ENCODE peak calls at places on chromosomes 6 and 20, in eight cellular contexts. T is upper lobe of right lung, N is IMR-90, Q is endothelial cell of umbilical vein, S is A549, L is fibroblast of lung, M is cardiac muscle cell, K is keratinocyte. J is an unnamed sample. For H3K4me1, the result is how much of the 10 kb centered on the place peaks cover.

GRCh38 chr6:30679765-30680535 is 6.5 kb downstream of the PPP1R18 start:
- DNase-seq in T (no peak), N (no peak), Q (no peak), S (no peak), L (no peak), M (no peak), K (no peak), J (no peak)

GRCh38 chr6:33854572-33855030 is 50.8 kb upstream of the MLN start:
- DNase-seq in T (no peak), N (no peak), Q (peak), S (no peak), L (no peak), M (no peak), K (no peak), J (no peak)

GRCh38 chr20:50467618-50468373 is 42.4 kb upstream of the PTPN1 start:
- DNase-seq in T (no peak), N (peak), Q (peak), S (peak), L (peak), M (peak), K (no peak), J (peak)

GRCh38 chr20:62370115-62370806 is 3.1 kb upstream of the LAMA5 start:
- DNase-seq in T (no peak), N (peak), Q (no peak), S (peak), L (peak), M (no peak), K (no peak), J (no peak)

GRCh38 chr6:89413006-89413400 is 930 bp upstream of the RRAGD start:
- DNase-seq in T (no peak), N (no peak), Q (no peak), S (no peak), L (no peak), M (no peak), K (no peak), J (no peak)

GRCh38 chr6:158653577-158654354 is 3.9 kb downstream of the SYTL3 start:
- DNase-seq in T (peak), N (peak), Q (no peak), S (no peak), L (peak), M (peak), K (no peak), J (peak)

GRCh38 chr6:116447496-116448011 is 13.6 kb upstream of the CALHM6 start:
- DNase-seq in T (no peak), N (peak), Q (no peak), S (peak), L (peak), M (no peak), K (no peak), J (no peak)

GRCh38 chr6:113328886-113329381 is 528.2 kb upstream of the MARCKS start:
- DNase-seq in T (no peak), N (peak), Q (no peak), S (no peak), L (peak), M (no peak), K (no peak), J (no peak)

GRCh38 chr6:169785566-169785965 is 34.1 kb downstream of the ERMARD start:
- DNase-seq in T (no peak), N (no peak), Q (no peak), S (no peak), L (no peak), M (no peak), K (no peak), J (peak)

GRCh38 chr6:116144590-116144989 is 18.7 kb upstream of the COL10A1 start:
- DNase-seq in T (no peak), N (peak), Q (no peak), S (no peak), L (peak), M (no peak), K (no peak), J (no peak)

GRCh38 chr20:50762435-50763201 is 31.2 kb downstream of the PARD6B start:
- DNase-seq in T (peak), N (peak), Q (no peak), S (peak), L (peak), M (no peak), K (no peak), J (no peak)

GRCh38 chr6:154247119-154247814 is 109.3 kb downstream of the IPCEF1 start:
- DNase-seq in T (no peak), N (no peak), Q (peak), S (no peak), L (no peak), M (peak), K (no peak), J (peak)

DNA sequence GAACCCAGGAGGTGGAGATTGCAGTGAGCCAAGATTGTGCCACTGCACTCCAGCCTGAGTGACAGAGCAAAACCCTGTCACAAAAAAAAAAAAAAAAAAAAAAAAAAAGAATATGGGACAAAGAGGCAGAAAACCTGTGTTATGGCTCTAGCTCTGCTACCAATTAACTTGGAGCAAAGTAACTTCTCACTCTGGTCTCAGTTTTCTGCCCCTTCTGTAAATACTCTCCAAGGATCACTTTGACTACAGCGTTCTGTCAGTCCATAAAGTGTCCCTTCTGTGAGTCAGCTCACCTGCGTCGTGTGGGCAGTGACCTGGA is 24.6 kb downstream of the C6orf132 start:
- DNase-seq in T (no peak), N (no peak), Q (no peak), S (no peak), L (no peak), M (no peak), K (no peak), J (no peak)
- H3K4me1 ChIP-seq in T (under half), N (under half), Q (under half), S (half or more), L (under half), M (under half), K (under half), J (under half)

GRCh38 chr6:149160943-149161342 is 156.6 kb upstream of the TAB2 start:
- DNase-seq in T (no peak), N (no peak), Q (no peak), S (no peak), L (no peak), M (no peak), K (no peak), J (no peak)
- TF ChIP-seq CTCF in T (no peak), N (no peak), Q (no peak), S (no peak), L (no peak), M (no peak), K (no peak), J (no peak)

GRCh38 chr20:32820000-32820697 is 395 bp downstream of the MAPRE1 start:
- DNase-seq in T (peak), N (peak), Q (peak), S (peak), L (peak), M (peak), K (no peak), J (peak)

GRCh38 chr20:32823078-32823477 is 3.3 kb downstream of the MAPRE1 start:
- DNase-seq in T (no peak), N (peak), Q (no peak), S (peak), L (peak), M (peak), K (peak), J (no peak)

GRCh38 chr20:32823737-32824588 is 4.2 kb downstream of the MAPRE1 start:
- DNase-seq in T (no peak), N (peak), Q (no peak), S (no peak), L (peak), M (no peak), K (no peak), J (no peak)

GRCh38 chr20:32820698-32821378 is 1.1 kb downstream of the MAPRE1 start:
- DNase-seq in T (no peak), N (no peak), Q (no peak), S (no peak), L (peak), M (no peak), K (no peak), J (no peak)

DNA sequence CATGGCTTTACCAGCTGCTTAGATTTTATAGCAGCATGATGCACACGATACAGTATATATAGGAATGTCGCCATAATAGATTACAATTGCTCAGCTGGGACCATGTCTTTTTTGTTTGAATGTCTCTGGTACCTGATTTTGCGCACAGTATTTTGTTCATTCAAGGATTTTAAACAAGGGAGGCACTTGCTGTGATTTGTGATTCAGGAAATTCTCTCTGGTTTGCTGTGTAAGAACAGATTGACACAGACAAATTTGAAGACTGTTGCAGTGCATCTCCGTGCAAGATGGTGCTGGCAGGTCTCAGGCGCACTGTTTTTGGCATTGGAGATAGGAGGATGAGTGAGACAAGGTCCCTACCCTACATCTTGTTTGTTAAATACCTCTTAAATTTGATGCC is 2.4 kb downstream of the MAPRE1 start:
- DNase-seq in T (no peak), N (no peak), Q (no peak), S (no peak), L (no peak), M (no peak), K (no peak), J (no peak)
- H3K4me3 ChIP-seq in T (no peak), N (no peak), Q (no peak), S (no peak), L (no peak), M (no peak), K (no peak), J (peak)

DNA sequence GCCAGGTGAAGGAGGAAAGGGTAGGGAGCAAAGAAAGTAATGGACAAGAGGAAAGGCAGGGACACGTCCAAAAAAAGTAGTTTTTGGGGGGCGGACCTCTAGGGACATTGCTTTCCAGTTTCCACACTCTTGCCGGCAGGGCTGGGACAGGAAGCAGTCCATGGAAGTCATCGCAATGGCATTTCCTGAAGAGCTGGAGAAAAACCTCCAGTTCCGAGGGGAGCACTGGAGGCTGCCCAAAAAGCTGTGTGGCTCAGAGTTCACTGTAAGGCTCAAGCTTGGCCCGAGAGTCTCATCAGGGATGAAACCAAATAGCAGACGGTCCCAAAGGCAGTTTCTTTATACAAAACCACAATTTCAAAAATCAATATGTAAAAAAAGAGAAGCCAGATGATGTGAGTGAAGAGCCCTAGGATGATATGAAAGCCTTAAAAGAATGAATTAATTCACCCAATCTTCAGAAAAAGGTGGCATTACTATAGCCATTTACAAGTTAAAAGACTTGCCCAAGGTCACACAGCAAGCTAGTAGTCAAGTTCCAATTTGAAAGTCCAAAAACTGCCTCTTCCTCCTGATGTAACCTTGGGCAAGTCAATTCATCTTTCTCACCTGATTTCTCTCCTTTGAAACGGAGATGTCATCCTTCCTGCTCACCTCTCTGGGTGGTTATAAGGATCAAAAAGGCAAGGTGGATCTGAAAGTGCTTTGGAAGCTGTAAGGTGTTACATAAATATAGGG is 9.2 kb downstream of the BCL2L1 start:
- DNase-seq in T (peak), N (peak), Q (peak), S (peak), L (peak), M (no peak), K (no peak), J (no peak)
- H3K4me1 ChIP-seq in T (half or more), N (under half), Q (half or more), S (half or more), L (under half), M (under half), K (half or more), J (under half)

GRCh38 chr20:1308067-1308701 is 20.8 kb downstream of the SDCBP2 start:
- DNase-seq in T (no peak), N (no peak), Q (no peak), S (no peak), L (no peak), M (no peak), K (no peak), J (no peak)
- TF ChIP-seq CTCF in T (no peak), N (no peak), Q (no peak), S (no peak), L (no peak), M (no peak), K (no peak), J (no peak)

GRCh38 chr6:82702574-82702973 is 339.0 kb downstream of the TPBG start:
- DNase-seq in T (no peak), N (no peak), Q (no peak), S (no peak), L (no peak), M (no peak), K (no peak), J (no peak)
- H3K4me3 ChIP-seq in T (no peak), N (no peak), Q (no peak), S (no peak), L (no peak), M (no peak), K (no peak), J (no peak)

J was measured in endodermal cell.